ENCODE peak calls at places on chromosomes 11 and 22, in six cellular contexts. K is HepG2, F is SK-N-SH, R is H1, G is K562, Z is GM12878. U is an unnamed sample.

GRCh38 chr11:65774525-65775306 is 6.1 kb downstream of the AP5B1 start:
- DNase-seq in K (no peak), F (no peak), R (no peak), G (no peak), Z (no peak), U (no peak)

GRCh38 chr11:123111465-123111864 is 49.5 kb upstream of the HSPA8 start:
- DNase-seq in K (peak), F (peak), R (no peak), G (peak), Z (no peak), U (peak)

GRCh38 chr11:30919389-30920172 is 333.4 kb upstream of the MPPED2 start:
- DNase-seq in K (no peak), F (no peak), R (no peak), G (no peak), Z (no peak), U (peak)

GRCh38 chr11:43987384-43988039 is 45.1 kb downstream of the C11orf96 start:
- DNase-seq in K (no peak), F (peak), R (no peak), G (no peak), Z (no peak), U (no peak)

GRCh38 chr11:34855021-34855753 is 61.0 kb downstream of the APIP start:
- DNase-seq in K (no peak), F (no peak), R (no peak), G (no peak), Z (no peak), U (no peak)

GRCh38 chr11:2862950-2863618 is 22.5 kb downstream of the CDKN1C start:
- DNase-seq in K (no peak), F (no peak), R (no peak), G (no peak), Z (no peak), U (no peak)

GRCh38 chr11:28072321-28072720 is 35.6 kb downstream of the KIF18A start:
- DNase-seq in K (no peak), F (no peak), R (no peak), G (no peak), Z (no peak), U (no peak)

GRCh38 chr22:23237201-23237798 is 57.0 kb downstream of the BCR start:
- DNase-seq in K (no peak), F (no peak), R (no peak), G (peak), Z (no peak), U (no peak)

GRCh38 chr11:120516461-120517389 is 5.2 kb downstream of the GRIK4 start:
- DNase-seq in K (peak), F (peak), R (no peak), G (no peak), Z (no peak), U (no peak)

GRCh38 chr11:69641681-69642548 is 959 bp downstream of the CCND1 start:
- DNase-seq in K (no peak), F (peak), R (no peak), G (peak), Z (no peak), U (no peak)

GRCh38 chr11:12556788-12557384 is 117.3 kb upstream of the TEAD1 start:
- DNase-seq in K (peak), F (no peak), R (peak), G (no peak), Z (no peak), U (no peak)

GRCh38 chr11:117441146-117441975 is 113.7 kb downstream of the CEP164 start:
- DNase-seq in K (no peak), F (no peak), R (no peak), G (no peak), Z (no peak), U (no peak)

GRCh38 chr11:121418625-121419114 is 33.4 kb upstream of the SORL1 start:
- DNase-seq in K (no peak), F (no peak), R (no peak), G (no peak), Z (no peak), U (peak)

GRCh38 chr11:97854877-97855276 is 1165.9 kb upstream of the CNTN5 start:
- DNase-seq in K (no peak), F (no peak), R (no peak), G (no peak), Z (no peak), U (no peak)

GRCh38 chr11:123696183-123696582 is 41.8 kb upstream of the SCN3B start:
- DNase-seq in K (no peak), F (no peak), R (no peak), G (no peak), Z (no peak), U (no peak)

GRCh38 chr22:50276143-50276542 is 6.0 kb upstream of the MAPK11 start:
- DNase-seq in K (peak), F (peak), R (no peak), G (peak), Z (peak), U (peak)

GRCh38 chr11:108670381-108670930 is 5.6 kb downstream of the DDX10 start:
- DNase-seq in K (no peak), F (peak), R (no peak), G (no peak), Z (no peak), U (no peak)

GRCh38 chr11:68825603-68826002 is 16.1 kb downstream of the CPT1A start:
- DNase-seq in K (peak), F (no peak), R (no peak), G (no peak), Z (no peak), U (peak)

GRCh38 chr22:21455334-21456089 is 11.7 kb upstream of the TMEM191C start:
- DNase-seq in K (no peak), F (no peak), R (no peak), G (no peak), Z (no peak), U (peak)

GRCh38 chr11:118111019-118111743 is 24.4 kb upstream of the SMIM35 start:
- DNase-seq in K (no peak), F (no peak), R (no peak), G (no peak), Z (no peak), U (no peak)

GRCh38 chr11:932435-932834 is 6.8 kb downstream of the AP2A2 start:
- DNase-seq in K (no peak), F (no peak), R (no peak), G (no peak), Z (no peak), U (no peak)

GRCh38 chr22:37817705-37818311 is 5.4 kb upstream of the GALR3 start:
- DNase-seq in K (peak), F (peak), R (no peak), G (peak), Z (no peak), U (no peak)

GRCh38 chr22:37636186-37636948 is 3.1 kb upstream of the SH3BP1 start:
- DNase-seq in K (no peak), F (no peak), R (no peak), G (no peak), Z (no peak), U (no peak)

GRCh38 chr22:45903355-45904149 is 73.4 kb downstream of the WNT7B start:
- DNase-seq in K (no peak), F (no peak), R (no peak), G (no peak), Z (no peak), U (no peak)

GRCh38 chr11:95514386-95515145 is 275.0 kb downstream of the FAM76B start:
- DNase-seq in K (no peak), F (no peak), R (no peak), G (no peak), Z (no peak), U (no peak)
- H3K27ac ChIP-seq in K (no peak), F (no peak), R (no peak), G (no peak), Z (no peak), U (no peak)

GRCh38 chr22:44821741-44822425 is 69.5 kb downstream of the ARHGAP8 start:
- DNase-seq in K (no peak), F (no peak), R (no peak), G (no peak), Z (no peak), U (no peak)
- TF ChIP-seq GABPA in K (no peak), F (no peak), R (no peak), G (no peak), Z (no peak), U (no peak)

GRCh38 chr22:38868886-38869381 is 3.1 kb downstream of the CBX6 start:
- DNase-seq in K (peak), F (peak), R (peak), G (peak), Z (no peak), U (peak)
- H3K27ac ChIP-seq in K (no peak), F (no peak), R (no peak), G (no peak), Z (peak), U (no peak)

DNA sequence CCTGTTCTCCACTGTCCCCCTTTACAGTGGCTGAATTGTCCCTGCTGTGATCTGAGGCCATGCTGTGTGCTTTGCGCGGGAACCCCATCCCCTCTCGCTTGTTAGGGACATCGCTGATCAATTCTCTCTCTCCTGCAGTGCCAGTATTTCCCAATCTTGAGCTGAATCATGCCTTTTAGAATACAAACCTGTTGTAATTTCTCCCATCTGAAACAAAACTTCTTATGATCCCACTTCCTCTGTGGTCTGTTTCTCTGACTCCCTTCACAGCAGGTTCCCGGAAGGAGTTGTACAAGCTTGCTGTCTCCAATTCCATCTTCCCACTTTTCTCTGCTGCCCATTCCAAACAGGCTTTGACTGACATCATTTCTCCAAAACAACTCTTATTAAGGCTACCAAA is 16.8 kb downstream of the ADAMTS15 start:
- DNase-seq in K (no peak), F (no peak), R (no peak), G (no peak), Z (no peak), U (no peak)
- TF ChIP-seq GABPA in K (no peak), F (no peak), R (no peak), G (no peak), Z (no peak), U (no peak)

DNA sequence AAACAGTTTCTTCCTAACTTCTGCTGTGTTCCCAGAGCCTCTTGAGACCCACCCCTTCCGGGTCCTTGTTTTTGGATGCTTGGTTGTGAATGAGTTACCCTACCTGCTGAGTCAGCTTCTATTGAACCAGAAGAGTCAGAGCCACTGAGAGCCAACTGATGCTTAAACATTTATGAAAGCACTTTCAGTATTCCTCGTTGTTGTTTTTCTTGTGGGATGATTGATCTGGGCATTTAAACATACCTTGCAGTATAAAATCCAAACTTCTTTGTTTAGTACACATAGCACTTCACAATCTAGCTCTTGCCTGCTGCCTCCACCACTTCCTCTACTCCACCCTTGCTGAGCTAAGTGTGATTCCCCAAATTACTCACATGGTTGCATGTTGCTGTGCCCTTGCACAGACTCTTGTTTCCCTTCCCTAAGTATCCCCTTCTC is 5.5 kb downstream of the PRSS23 start:
- DNase-seq in K (no peak), F (no peak), R (no peak), G (no peak), Z (peak), U (no peak)
- H3K27ac ChIP-seq in K (no peak), F (peak), R (no peak), G (no peak), Z (no peak), U (no peak)

U was measured in HL-60.